ENCODE peak calls at places on chromosomes 16 and 17, in five cellular contexts. R is C1 segment of cervical spinal cord; T is activated T-cell treated with anti-CD3 and anti-CD28 coated beads, Interleukin-2, amount 50 U/mL, for 24 hours; O is HT1080; X is A549. B is an unnamed sample.

GRCh38 chr17:7184091-7184488 is 4.9 kb upstream of the ASGR1 start:
- DNase-seq in T (no peak), O (no peak), X (peak), R (no peak), B (no peak)

GRCh38 chr16:58034786-58035185 is 9.2 kb downstream of the MMP15 start:
- DNase-seq in R (no peak), X (no peak), O (no peak), T (no peak), B (no peak)

GRCh38 chr17:65388911-65389310 is 172.5 kb downstream of the AXIN2 start:
- DNase-seq in O (no peak), T (no peak), R (no peak), X (no peak), B (no peak)

GRCh38 chr17:80796430-80796861 is 195.2 kb upstream of the CHMP6 start:
- DNase-seq in T (peak), R (no peak), X (no peak), O (no peak), B (peak)

GRCh38 chr17:624341-624860 is 90.2 kb downstream of the VPS53 start:
- DNase-seq in R (no peak), X (no peak), O (no peak), T (no peak), B (no peak)

GRCh38 chr17:69997332-69997731 is 77.7 kb upstream of the KCNJ16 start:
- DNase-seq in O (peak), X (peak), T (no peak), R (no peak), B (no peak)

GRCh38 chr17:63349478-63350000 is 96.6 kb downstream of the CYB561 start:
- DNase-seq in X (no peak), T (no peak), R (no peak), O (no peak), B (no peak)

GRCh38 chr17:77497578-77497934 is 356.8 kb downstream of the SEC14L1 start:
- DNase-seq in O (no peak), R (no peak), T (no peak), X (no peak), B (peak)

B was measured in activated CD4-positive, alpha-beta T cell treated with anti-CD3 and anti-CD28 coated beads for 48 hours.